ENCODE peak calls at places on chromosomes 16 and 17, in ten cellular contexts. N, B, V, U, D, P, W, O, K and J are unnamed samples.
A peak's percentile ranks its signal among the peaks of the same experiment; 100 is the strongest.

GRCh38 chr17:14451729-14452191 is 150.9 kb downstream of the HS3ST3B1 start:
- DNase-seq in N (no peak), D (no peak), V (peak; percentile 37), O (no peak), U (no peak), W (no peak), B (no peak), P (no peak), K (no peak), J (no peak)

GRCh38 chr16:1037023-1037933 is 35.3 kb upstream of the SSTR5 start:
- DNase-seq in U (no peak), W (peak; percentile 71), P (no peak), D (no peak), O (no peak), B (no peak), N (no peak), K (no peak), V (peak; percentile 70), J (peak; percentile 3)

GRCh38 chr17:77637807-77638182 is 320.7 kb upstream of the TNRC6C start:
- DNase-seq in N (no peak), K (no peak), U (no peak), P (no peak), D (no peak), O (peak; percentile 25), W (no peak), V (no peak), B (no peak), J (no peak)

GRCh38 chr17:34723875-34724274 is 144.5 kb downstream of the TMEM132E start:
- DNase-seq in P (no peak), D (no peak), W (no peak), N (no peak), O (no peak), U (no peak), V (no peak), K (no peak), B (no peak), J (no peak)

GRCh38 chr17:48753794-48754499 is 25.4 kb upstream of the HOXB13 start:
- DNase-seq in V (no peak), K (no peak), W (peak; percentile 36), P (no peak), O (no peak), N (no peak), B (no peak), U (no peak), D (no peak), J (no peak)

GRCh38 chr17:19017401-19017800 is 12.8 kb upstream of the FAM83G start:
- DNase-seq in O (no peak), B (no peak), N (no peak), V (no peak), W (no peak), D (no peak), K (no peak), U (no peak), P (no peak), J (no peak)

GRCh38 chr16:17151335-17151734 is 319.4 kb downstream of the XYLT1 start:
- DNase-seq in V (no peak), D (no peak), N (no peak), W (no peak), O (no peak), P (no peak), K (no peak), U (no peak), B (no peak), J (no peak)

GRCh38 chr16:85231959-85232358 is 119.7 kb upstream of the CIBAR2 start:
- DNase-seq in B (peak; percentile 82), V (no peak), K (peak; percentile 46), N (no peak), W (peak; percentile 88), P (no peak), O (no peak), D (no peak), U (no peak), J (peak; percentile 55)

GRCh38 chr16:58085584-58086251 is 43.5 kb downstream of the CFAP20 start:
- DNase-seq in W (no peak), N (no peak), U (no peak), V (no peak), D (no peak), K (no peak), O (no peak), P (no peak), B (no peak), J (no peak)

GRCh38 chr17:75652341-75652740 is 14.6 kb downstream of the RECQL5 start:
- DNase-seq in P (no peak), W (no peak), B (peak; percentile 24), N (no peak), D (no peak), K (no peak), V (no peak), O (no peak), U (no peak), J (no peak)

GRCh38 chr17:56939869-56940484 is 20.9 kb downstream of the COIL start:
- DNase-seq in N (no peak), U (peak; percentile 53), D (no peak), B (no peak), P (peak; percentile 71), O (no peak), K (no peak), V (peak; percentile 71), W (peak; percentile 58), J (no peak)

GRCh38 chr17:5587431-5588032 is 3.2 kb upstream of the NLRP1 start:
- DNase-seq in V (peak; percentile 81), K (no peak), B (no peak), D (no peak), N (peak; percentile 42), U (peak; percentile 75), O (no peak), P (peak; percentile 79), W (peak; percentile 74), J (peak; percentile 55)

GRCh38 chr16:88969361-88969831 is 7.6 kb downstream of the CBFA2T3 start:
- DNase-seq in W (no peak), K (no peak), U (no peak), B (no peak), P (no peak), O (no peak), V (no peak), D (no peak), N (no peak), J (peak; percentile 3)

GRCh38 chr16:72131036-72131435 is 37.4 kb downstream of the DHX38 start:
- DNase-seq in O (no peak), D (no peak), P (no peak), N (no peak), U (no peak), K (no peak), V (no peak), B (no peak), W (no peak), J (no peak)

GRCh38 chr16:4944333-4945281 is 7.7 kb upstream of the PPL start:
- DNase-seq in V (peak; percentile 97), W (peak; percentile 97), K (peak; percentile 82), U (no peak), O (no peak), N (peak; percentile 81), P (peak; percentile 63), B (peak; percentile 98), D (no peak), J (peak; percentile 80)

GRCh38 chr17:34654871-34655270 is 75.5 kb downstream of the TMEM132E start:
- DNase-seq in D (no peak), O (no peak), U (no peak), N (no peak), V (no peak), B (no peak), K (no peak), W (no peak), P (peak; percentile 17), J (no peak)

GRCh38 chr17:1872254-1872653 is 42.4 kb downstream of the RPA1 start:
- DNase-seq in V (no peak), B (no peak), D (no peak), O (no peak), W (no peak), N (no peak), U (no peak), P (no peak), K (no peak), J (no peak)
- H3K27ac ChIP-seq in V (no peak overlapping the region), B (no peak overlapping the region), D (peak overlapping the region; percentile 66), O (no peak overlapping the region), W (no peak overlapping the region), N (no peak overlapping the region), U (no peak overlapping the region), P (no peak overlapping the region), K (no peak overlapping the region), J (no peak overlapping the region)

GRCh38 chr16:66899945-66900688 is 18.6 kb downstream of the CDH16 start:
- DNase-seq in U (no peak), K (peak; percentile 79), B (peak; percentile 95), O (no peak), W (peak; percentile 58), N (peak; percentile 75), P (peak; percentile 89), V (peak; percentile 92), D (no peak), J (peak; percentile 81)
- H3K27ac ChIP-seq in U (peak overlapping the region; percentile 87), K (peak overlapping the region; percentile 96), B (peak overlapping the region; percentile 63), O (no peak overlapping the region), W (no peak overlapping the region), N (no peak overlapping the region), P (peak overlapping the region; percentile 100), V (peak overlapping the region; percentile 92), D (no peak overlapping the region), J (peak overlapping the region; percentile 92)

DNA sequence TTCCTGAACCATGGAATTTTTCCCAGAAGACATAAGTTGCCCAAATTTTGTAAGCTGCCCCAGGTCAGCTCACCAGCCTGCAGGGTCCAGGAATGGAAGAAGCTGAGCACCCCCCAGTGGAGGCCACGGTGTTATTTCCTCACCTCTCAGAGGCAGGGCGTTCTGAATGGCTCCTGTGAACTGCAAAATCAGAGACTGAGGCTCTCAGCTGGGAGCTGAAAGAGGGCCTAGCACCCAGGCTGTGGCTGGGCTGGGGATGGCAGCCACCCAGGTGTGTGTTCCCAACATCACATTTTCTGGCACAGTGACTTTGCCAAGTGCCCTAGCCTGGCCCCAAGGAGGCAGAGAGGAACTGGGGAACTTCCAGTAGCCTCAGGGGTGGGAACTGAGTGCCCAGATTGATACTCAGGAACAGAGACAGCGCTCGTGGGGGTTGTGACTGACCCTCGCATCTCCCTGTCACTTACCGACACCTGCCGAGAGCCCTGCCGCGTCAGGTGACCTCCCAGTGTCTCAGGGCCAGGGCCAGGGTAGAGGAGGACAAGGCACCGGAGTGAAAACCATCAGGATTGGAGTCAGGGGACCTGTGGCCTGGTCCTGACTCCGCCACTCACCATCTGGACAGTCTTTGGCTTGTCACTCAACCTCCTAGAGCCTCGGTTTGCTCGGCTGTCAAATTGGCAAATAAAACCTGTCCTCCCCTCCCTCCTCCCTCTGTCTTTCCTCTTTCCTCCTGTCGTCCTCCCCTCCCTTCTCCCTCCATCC is 11.3 kb downstream of the CACNG4 start:
- DNase-seq in U (no peak), W (no peak), B (no peak), V (no peak), K (peak; percentile 39), N (no peak), O (no peak), D (no peak), P (no peak), J (no peak)
- H3K27ac ChIP-seq in U (no peak overlapping the region), W (no peak overlapping the region), B (no peak overlapping the region), V (no peak overlapping the region), K (no peak overlapping the region), N (no peak overlapping the region), O (no peak overlapping the region), D (no peak overlapping the region), P (no peak overlapping the region), J (no peak overlapping the region)

DNA sequence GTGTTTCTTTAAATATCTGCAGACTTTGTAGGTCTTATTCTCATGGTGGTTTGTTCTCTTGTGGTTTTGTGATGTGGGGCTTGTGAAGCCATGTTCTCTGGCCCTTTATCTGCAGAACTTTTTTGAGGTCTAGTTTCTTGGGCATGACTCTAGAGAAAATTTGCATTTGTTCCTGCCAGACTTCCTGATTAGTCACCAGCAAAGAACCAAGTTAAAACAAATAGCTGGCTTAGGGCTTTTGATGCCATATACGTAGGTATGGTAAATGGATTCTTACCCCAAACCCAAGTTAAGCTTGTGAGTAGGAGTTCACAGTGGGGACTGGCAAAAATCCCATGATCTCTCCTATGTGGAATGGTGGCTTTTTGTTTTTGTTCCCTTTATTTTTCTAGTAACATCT is 68.7 kb upstream of the IRX3 start:
- DNase-seq in K (no peak), D (no peak), U (no peak), O (no peak), N (peak; percentile 72), P (no peak), W (peak; percentile 52), V (no peak), B (no peak), J (no peak)
- H3K27ac ChIP-seq in K (no peak overlapping the region), D (no peak overlapping the region), U (no peak overlapping the region), O (no peak overlapping the region), N (no peak overlapping the region), P (no peak overlapping the region), W (no peak overlapping the region), V (no peak overlapping the region), B (no peak overlapping the region), J (no peak overlapping the region)